ENCODE peak calls at places on chromosomes 12 and 14, in four cellular contexts. G is heart left ventricle, Z is breast epithelium, B is tibial artery. Y is an unnamed sample.

GRCh38 chr14:105201928-105202513 is 20.9 kb upstream of the NUDT14 start:
- DNase-seq in Z (no peak), G (no peak), B (no peak), Y (no peak)

GRCh38 chr14:105153331-105153731 is 15.2 kb downstream of the JAG2 start:
- DNase-seq in G (peak; percentile 83), B (no peak), Z (no peak), Y (no peak)

GRCh38 chr14:102029956-102030355 is 56.9 kb downstream of the HSP90AA1 start:
- DNase-seq in G (no peak), B (no peak), Z (no peak), Y (no peak)

GRCh38 chr12:107515446-107515958 is 170.1 kb upstream of the PWP1 start:
- DNase-seq in Z (peak; percentile 28), G (peak; percentile 27), B (peak; percentile 89), Y (no peak)

GRCh38 chr14:75675265-75675960 is 14.4 kb downstream of the TTLL5 start:
- DNase-seq in B (no peak), Z (no peak), G (no peak), Y (no peak)

GRCh38 chr14:82759691-82760090 is 1226.0 kb upstream of the SEL1L start:
- DNase-seq in B (no peak), Z (no peak), G (no peak), Y (no peak)

GRCh38 chr12:1324900-1325299 is 269.5 kb downstream of the FBXL14 start:
- DNase-seq in Z (no peak), B (no peak), G (no peak), Y (no peak)

GRCh38 chr12:26929590-26929989 is 8.2 kb downstream of the INTS13 start:
- DNase-seq in B (no peak), Z (no peak), G (no peak), Y (no peak)

GRCh38 chr14:85917631-85918030 is 387.7 kb downstream of the FLRT2 start:
- DNase-seq in G (no peak), B (no peak), Z (no peak), Y (no peak)

GRCh38 chr14:35388656-35389314 is 15.8 kb downstream of the NFKBIA start:
- DNase-seq in B (no peak), Z (no peak), G (no peak), Y (no peak)

GRCh38 chr14:92865674-92866073 is 57.3 kb upstream of the CHGA start:
- DNase-seq in G (no peak), Z (no peak), B (no peak), Y (no peak)

GRCh38 chr12:6450869-6451347 is 934 bp upstream of the TAPBPL start:
- DNase-seq in Z (no peak), G (no peak), B (peak; percentile 42), Y (peak; percentile 67)

GRCh38 chr12:91579516-91580263 is 397.1 kb upstream of the DCN start:
- DNase-seq in G (no peak), B (no peak), Z (no peak), Y (no peak)

GRCh38 chr14:77099425-77100167 is 1.5 kb downstream of the CIPC start:
- DNase-seq in B (no peak), Z (no peak), G (no peak), Y (no peak)

GRCh38 chr14:60396718-60397343 is 89.0 kb downstream of the C14orf39 start:
- DNase-seq in G (no peak), Z (no peak), B (no peak), Y (no peak)

GRCh38 chr14:38553586-38553985 is 297.7 kb upstream of the CLEC14A start:
- DNase-seq in G (no peak), B (no peak), Z (no peak), Y (no peak)

GRCh38 chr14:76904100-76904739 is 78.0 kb downstream of the LRRC74A start:
- DNase-seq in G (no peak), Z (peak; percentile 43), B (peak; percentile 60), Y (no peak)

GRCh38 chr12:70645494-70646317 is 8.5 kb upstream of the PTPRB start:
- DNase-seq in B (peak; percentile 53), G (peak; percentile 63), Z (peak; percentile 24), Y (no peak)

GRCh38 chr12:31120392-31121008 is 46.8 kb downstream of the DDX11 start:
- DNase-seq in G (no peak), B (no peak), Z (no peak), Y (no peak)

GRCh38 chr14:55274144-55274543 is 2.9 kb downstream of the FBXO34 start:
- DNase-seq in B (no peak), Z (no peak), G (no peak), Y (no peak)

GRCh38 chr12:113867258-113867657 is 98.9 kb downstream of the RBM19 start:
- DNase-seq in Z (no peak), G (no peak), B (no peak), Y (no peak)

GRCh38 chr12:27552886-27553560 is 29.0 kb downstream of the PPFIBP1 start:
- DNase-seq in Z (no peak), G (no peak), B (no peak), Y (peak; percentile 81)

GRCh38 chr12:1503281-1503711 is 91.1 kb downstream of the FBXL14 start:
- DNase-seq in G (no peak), Z (no peak), B (no peak), Y (no peak)

GRCh38 chr14:24674204-24674970 is 40.4 kb upstream of the GZMB start:
- DNase-seq in G (no peak), Z (no peak), B (no peak), Y (no peak)

GRCh38 chr12:108822458-108823205 is 34.8 kb downstream of the SSH1 start:
- DNase-seq in B (no peak), Z (no peak), G (no peak), Y (no peak)

GRCh38 chr12:52896190-52897100 is 8.4 kb downstream of the KRT8 start:
- DNase-seq in B (no peak), G (no peak), Z (no peak), Y (no peak)

GRCh38 chr14:68958553-68958952 is 20.5 kb downstream of the ACTN1 start:
- DNase-seq in Z (no peak), B (no peak), G (no peak), Y (no peak)

GRCh38 chr12:20527396-20528154 is 159.2 kb downstream of the PDE3A start:
- DNase-seq in B (no peak), Z (no peak), G (no peak), Y (no peak)

GRCh38 chr12:117134059-117134458 is 34.8 kb upstream of the TESC start:
- DNase-seq in G (no peak), Z (no peak), B (no peak), Y (no peak)

GRCh38 chr14:71591929-71592328 is 340.3 kb upstream of the RGS6 start:
- DNase-seq in G (no peak), Z (no peak), B (no peak), Y (no peak)

GRCh38 chr12:57627504-57628279 is 5.3 kb downstream of the B4GALNT1 start:
- DNase-seq in G (peak; percentile 16), B (no peak), Z (no peak), Y (no peak)

GRCh38 chr12:80314741-80315140 is 129.3 kb upstream of the PTPRQ start:
- DNase-seq in G (no peak), B (no peak), Z (no peak), Y (no peak)

GRCh38 chr12:55927588-55928502 is at the start of gene PYM1:
- DNase-seq in G (peak; percentile 83), Z (peak; percentile 76), B (peak; percentile 84), Y (peak; percentile 71)

GRCh38 chr12:24418157-24418556 is 468.7 kb upstream of the SOX5 start:
- DNase-seq in Z (no peak), G (no peak), B (no peak), Y (no peak)

DNA sequence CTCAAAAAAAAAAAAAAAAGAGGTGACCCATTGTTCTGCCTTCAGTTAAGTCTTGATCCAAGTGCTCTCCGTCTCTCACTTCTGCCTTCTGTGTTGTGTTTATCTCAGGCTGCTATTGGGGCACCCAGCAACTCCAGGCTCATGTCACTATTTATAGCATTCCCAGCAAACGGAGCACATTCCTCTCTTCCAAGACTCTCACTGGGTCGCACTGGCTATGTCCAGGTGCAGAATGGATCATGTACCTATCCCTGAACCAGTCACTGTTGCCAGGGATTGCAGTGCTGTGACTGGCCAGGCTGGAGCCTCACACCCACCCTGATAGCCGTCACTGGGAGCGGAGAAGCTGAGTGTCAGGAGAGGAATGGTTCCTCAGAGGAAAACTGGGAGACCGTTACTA is 31.2 kb downstream of the RHOF start:
- DNase-seq in B (no peak), G (no peak), Z (no peak), Y (no peak)
- H3K27ac ChIP-seq in B (no peak overlapping the region), G (peak overlapping the region; percentile 69), Z (no peak overlapping the region), Y (no peak overlapping the region)

DNA sequence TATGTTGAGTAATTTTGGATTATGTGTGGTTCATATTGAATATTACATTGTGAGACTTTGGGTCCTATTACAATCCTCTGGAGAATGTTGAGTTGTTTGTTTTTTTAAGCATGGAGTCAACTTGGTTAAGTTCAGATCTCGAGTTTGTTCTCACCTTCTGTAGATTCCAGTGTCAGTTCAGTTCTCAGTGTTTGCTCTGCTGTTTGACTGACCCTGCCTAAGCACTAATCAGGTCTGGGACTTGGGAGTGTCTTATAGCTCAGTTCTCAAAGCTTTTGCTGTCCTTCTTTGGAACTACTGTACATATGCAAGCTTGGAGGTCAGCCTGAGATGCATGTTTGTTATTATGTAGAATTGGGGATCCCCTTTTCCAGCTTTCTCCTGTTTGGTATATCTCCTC is 63.1 kb downstream of the DIP2B start:
- DNase-seq in B (no peak), Z (no peak), G (no peak), Y (no peak)
- H3K27ac ChIP-seq in B (peak overlapping the region; percentile 30), Z (peak overlapping the region; percentile 75), G (peak overlapping the region; percentile 58), Y (peak overlapping the region; percentile 82)

GRCh38 chr14:103723176-103724081 is 7.8 kb downstream of the ZFYVE21 start:
- DNase-seq in Z (no peak), G (no peak), B (peak; percentile 67), Y (no peak)

GRCh38 chr14:103725739-103726395 is 10.3 kb downstream of the ZFYVE21 start:
- DNase-seq in Z (no peak), B (no peak), G (no peak), Y (no peak)

GRCh38 chr14:103725001-103725682 is 9.5 kb downstream of the ZFYVE21 start:
- DNase-seq in G (no peak), Z (no peak), B (no peak), Y (no peak)

GRCh38 chr14:103726474-103726873 is 10.9 kb downstream of the ZFYVE21 start:
- DNase-seq in B (no peak), Z (no peak), G (no peak), Y (no peak)

GRCh38 chr14:103724116-103724515 is 8.5 kb downstream of the ZFYVE21 start:
- DNase-seq in G (peak; percentile 72), Z (no peak), B (peak; percentile 72), Y (peak; percentile 64)
- H3K27ac ChIP-seq in G (peak overlapping the region; percentile 75), Z (peak overlapping the region; percentile 14), B (peak overlapping the region; percentile 86), Y (peak overlapping the region; percentile 85)

DNA sequence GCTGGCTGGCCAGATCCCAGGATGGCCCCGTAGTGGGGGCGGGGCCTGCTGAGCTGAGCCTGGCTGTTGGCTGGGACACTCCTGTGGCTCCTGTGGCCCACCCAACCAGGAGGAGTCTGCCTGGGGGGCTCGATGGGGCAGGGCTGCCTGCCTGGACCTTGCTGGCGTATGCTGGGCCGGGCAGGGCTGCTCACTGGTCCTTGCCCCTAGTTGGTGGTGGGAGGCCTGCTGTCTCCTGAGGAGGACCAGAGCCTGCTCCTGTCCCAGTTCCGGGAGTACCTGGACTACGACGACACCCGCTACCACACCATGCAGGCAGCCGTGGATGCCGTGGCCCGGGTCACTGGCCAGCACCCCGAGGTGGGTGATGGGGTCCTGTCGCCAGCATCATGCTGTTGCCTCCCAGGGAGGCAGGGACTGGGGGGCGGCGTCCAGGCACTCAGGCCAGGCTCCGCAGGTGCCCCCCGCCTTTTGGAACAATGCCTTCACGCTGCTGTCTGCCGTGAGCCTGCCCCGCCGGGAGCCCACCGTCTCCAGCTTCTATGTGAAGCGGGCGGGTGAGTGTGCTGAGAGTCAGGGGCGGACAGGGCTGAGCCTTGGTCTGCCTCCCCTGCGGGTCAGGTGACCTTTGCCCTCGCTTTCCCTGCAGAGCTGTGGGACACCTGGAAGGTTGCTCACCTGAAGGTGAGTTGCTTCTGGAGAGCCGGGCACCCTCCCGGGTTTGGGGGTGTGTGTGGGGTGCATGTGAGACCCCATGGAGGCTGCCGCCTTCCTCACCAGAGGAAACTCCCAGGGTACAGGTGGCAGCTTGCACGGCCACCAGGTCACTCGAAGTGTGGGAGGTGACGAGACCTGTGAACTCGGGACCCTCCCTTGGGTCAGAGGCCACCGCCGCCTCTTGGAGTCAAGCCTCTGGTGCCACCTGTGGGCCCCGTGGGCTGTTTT is 3.4 kb downstream of the NOC4L start:
- DNase-seq in Z (no peak), G (peak; percentile 16), B (no peak), Y (peak; percentile 24)
- H3K27ac ChIP-seq in Z (no peak overlapping the region), G (no peak overlapping the region), B (no peak overlapping the region), Y (no peak overlapping the region)

Y was measured in dorsolateral prefrontal cortex.